ENCODE peak calls at places on chromosomes 6 and 20, in six cellular contexts. S is H9, D is lower lobe of right lung, J is A673, G is IMR-90, Z is cardiac muscle cell. Y is an unnamed sample.
A peak's percentile ranks its signal among the peaks of the same experiment; 100 is the strongest.

GRCh38 chr20:63964412-63964811 is 5.3 kb downstream of the ZNF512B start:
- DNase-seq in S (no peak), D (no peak), J (no peak), G (no peak), Z (no peak), Y (no peak)

GRCh38 chr6:147999001-147999540 is 343.6 kb upstream of the SASH1 start:
- DNase-seq in S (no peak), D (no peak), J (no peak), G (no peak), Z (no peak), Y (no peak)

GRCh38 chr6:166766769-166767168 is 139.7 kb upstream of the RPS6KA2 start:
- DNase-seq in S (peak; percentile 35), D (no peak), J (no peak), G (no peak), Z (no peak), Y (no peak)

GRCh38 chr20:45456632-45457031 is 12.9 kb upstream of the WFDC2 start:
- DNase-seq in S (peak; percentile 73), D (peak; percentile 58), J (peak; percentile 49), G (no peak), Z (peak; percentile 58), Y (peak; percentile 60)

GRCh38 chr6:120615238-120615637 is 719.0 kb downstream of the TBC1D32 start:
- DNase-seq in S (no peak), D (no peak), J (no peak), G (no peak), Z (no peak), Y (no peak)

GRCh38 chr6:4169028-4169789 is 33.8 kb upstream of the ECI2 start:
- DNase-seq in S (no peak), D (no peak), J (peak; percentile 45), G (peak; percentile 42), Z (no peak), Y (no peak)

GRCh38 chr20:47117789-47118188 is 223.1 kb downstream of the EYA2 start:
- DNase-seq in S (no peak), D (no peak), J (no peak), G (peak; percentile 65), Z (no peak), Y (no peak)

GRCh38 chr6:117906905-117907599 is at the start of gene SLC35F1:
- DNase-seq in S (peak; percentile 87), D (peak; percentile 50), J (peak; percentile 56), G (peak; percentile 1), Z (peak; percentile 81), Y (peak; percentile 66)

GRCh38 chr20:36128463-36129176 is 25.9 kb upstream of the EPB41L1 start:
- DNase-seq in S (no peak), D (no peak), J (no peak), G (peak; percentile 85), Z (no peak), Y (no peak)

GRCh38 chr6:42030585-42031506 is 19.5 kb upstream of the TAF8 start:
- DNase-seq in S (no peak), D (no peak), J (no peak), G (no peak), Z (peak; percentile 55), Y (no peak)

GRCh38 chr20:22808628-22809027 is 224.3 kb upstream of the FOXA2 start:
- DNase-seq in S (no peak), D (no peak), J (no peak), G (no peak), Z (no peak), Y (no peak)

GRCh38 chr6:82365011-82365751 is 1.6 kb downstream of the TPBG start:
- DNase-seq in S (peak; percentile 67), D (peak; percentile 53), J (peak; percentile 43), G (peak; percentile 35), Z (peak; percentile 59), Y (peak; percentile 55)

GRCh38 chr6:52535711-52536423 is 41.0 kb downstream of the TRAM2 start:
- DNase-seq in S (no peak), D (no peak), J (no peak), G (no peak), Z (no peak), Y (no peak)

GRCh38 chr20:52959125-52959524 is 13.0 kb upstream of the TSHZ2 start:
- DNase-seq in S (no peak), D (no peak), J (peak; percentile 88), G (no peak), Z (no peak), Y (no peak)

GRCh38 chr6:34319471-34319885 is 70.7 kb upstream of the SMIM29 start:
- DNase-seq in S (no peak), D (no peak), J (no peak), G (no peak), Z (no peak), Y (no peak)

GRCh38 chr20:57391439-57392129 is 388 bp downstream of the RBM38 start:
- DNase-seq in S (no peak), D (peak; percentile 66), J (peak; percentile 33), G (no peak), Z (no peak), Y (no peak)

GRCh38 chr6:159065091-159065490 is 20.3 kb upstream of the TAGAP start:
- DNase-seq in S (no peak), D (no peak), J (no peak), G (no peak), Z (no peak), Y (no peak)

GRCh38 chr20:16004108-16004854 is 569.0 kb downstream of the KIF16B start:
- DNase-seq in S (no peak), D (no peak), J (no peak), G (no peak), Z (peak; percentile 85), Y (no peak)

GRCh38 chr6:68718379-68719073 is 83.4 kb downstream of the ADGRB3 start:
- DNase-seq in S (no peak), D (no peak), J (peak; percentile 48), G (no peak), Z (no peak), Y (no peak)

GRCh38 chr6:33071579-33071978 is 1.9 kb downstream of the HLA-DPA1 start:
- DNase-seq in S (no peak), D (no peak), J (no peak), G (no peak), Z (no peak), Y (no peak)

GRCh38 chr6:33073431-33073871 is at the start of gene HLA-DPA1:
- DNase-seq in S (peak; percentile 50), D (peak; percentile 54), J (no peak), G (peak; percentile 11), Z (peak; percentile 15), Y (no peak)

GRCh38 chr6:33072508-33073100 is 845 bp downstream of the HLA-DPA1 start:
- DNase-seq in S (no peak), D (no peak), J (no peak), G (no peak), Z (no peak), Y (no peak)

GRCh38 chr6:33069021-33069738 is 4.3 kb downstream of the HLA-DPA1 start:
- DNase-seq in S (no peak), D (no peak), J (no peak), G (no peak), Z (no peak), Y (no peak)

DNA sequence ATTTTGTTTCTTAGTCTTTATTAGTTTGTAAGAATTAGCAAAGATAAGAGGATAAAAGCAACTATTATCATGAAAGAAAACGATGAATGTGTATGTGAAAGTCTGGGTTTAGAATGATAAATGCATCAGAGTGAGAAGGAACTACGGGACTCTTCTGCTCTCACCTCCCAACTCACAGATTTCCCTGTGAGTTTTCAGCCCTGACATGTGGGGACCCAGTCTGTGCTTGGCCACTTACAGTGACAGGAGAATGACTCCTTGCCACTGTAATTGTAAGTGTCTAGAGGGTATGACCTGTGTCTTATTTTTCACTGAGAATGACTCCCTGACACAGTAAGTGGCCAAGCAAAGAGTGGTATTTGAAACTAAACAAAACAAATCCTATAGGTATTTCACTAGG is 2.5 kb downstream of the HLA-DPA1 start:
- DNase-seq in S (no peak), D (no peak), J (no peak), G (no peak), Z (peak; percentile 13), Y (no peak)
- TF ChIP-seq CTCF in S (no peak), D (no peak), J (no peak), G (no peak), Z (no peak), Y (no peak)

GRCh38 chr20:56088381-56088780 is 83.1 kb upstream of the CBLN4 start:
- DNase-seq in S (no peak), D (no peak), J (no peak), G (no peak), Z (no peak), Y (no peak)
- TF ChIP-seq CTCF in S (no peak), D (no peak), J (no peak), G (no peak), Z (no peak), Y (no peak)

GRCh38 chr20:1177680-1178079 is 7.1 kb downstream of the TMEM74B start:
- DNase-seq in S (peak; percentile 80), D (no peak), J (no peak), G (peak; percentile 3), Z (peak; percentile 22), Y (peak; percentile 45)
- TF ChIP-seq CTCF in S (peak; percentile 53), D (no peak), J (no peak), G (no peak), Z (no peak), Y (no peak)

GRCh38 chr6:134372603-134373281 is 54.8 kb upstream of the SGK1 start:
- DNase-seq in S (no peak), D (peak; percentile 68), J (no peak), G (peak; percentile 86), Z (no peak), Y (no peak)
- TF ChIP-seq CTCF in S (no peak), D (no peak), J (no peak), G (no peak), Z (no peak), Y (no peak)

GRCh38 chr20:48729538-48729937 is 98.3 kb downstream of the PREX1 start:
- DNase-seq in S (no peak), D (no peak), J (no peak), G (no peak), Z (no peak), Y (no peak)
- TF ChIP-seq CTCF in S (no peak), D (no peak), J (no peak), G (no peak), Z (no peak), Y (no peak)

DNA sequence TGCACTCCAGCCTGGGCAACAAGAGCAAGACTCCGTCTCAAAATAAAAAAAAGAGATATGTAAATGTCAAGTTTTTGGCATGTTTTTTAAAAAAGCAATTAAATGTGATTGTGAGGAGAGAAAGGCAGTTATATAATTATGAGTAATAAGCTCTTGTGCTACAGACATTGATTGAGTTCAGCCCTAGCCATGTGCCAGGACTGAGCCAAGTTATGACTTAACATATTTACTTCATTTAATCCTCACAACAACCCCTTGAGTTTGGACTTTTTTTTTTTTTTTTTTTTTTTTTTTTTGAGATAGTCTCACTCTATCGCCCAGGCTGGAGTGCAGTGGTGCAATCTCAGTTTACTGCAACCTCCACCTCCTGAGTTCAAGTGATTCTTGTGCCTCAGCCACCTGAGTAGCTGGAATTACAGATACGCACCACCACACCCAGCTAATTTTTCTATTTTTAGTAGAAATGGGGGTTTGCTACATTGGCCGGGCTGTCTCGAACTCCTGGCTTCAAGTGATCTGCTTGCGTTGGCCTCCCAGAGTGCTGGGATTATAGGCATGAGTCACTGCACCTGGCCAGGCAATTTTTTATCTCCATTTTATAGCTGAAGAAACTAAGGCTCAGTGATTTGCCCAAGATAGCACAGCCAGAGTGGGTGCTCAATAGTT is 15.0 kb upstream of the CSE1L start:
- DNase-seq in S (no peak), D (peak; percentile 61), J (no peak), G (no peak), Z (no peak), Y (no peak)
- TF ChIP-seq CTCF in S (no peak), D (no peak), J (no peak), G (no peak), Z (no peak), Y (no peak)